ENCODE peak calls at places on chromosomes 4 and X, in six cellular contexts. One of them, this sample, is unnamed.

GRCh38 chr4:102333792-102334191 is 11.5 kb downstream of the SLC39A8 start:
- DNase-seq in transverse colon: no peak
- DNase-seq in HepG2: no peak
- DNase-seq in breast epithelium: no peak
- DNase-seq in sigmoid colon: no peak
- DNase-seq in stomach: no peak
- DNase-seq in this sample: no peak

GRCh38 chrX:77426811-77427210 is 20.4 kb upstream of the FGF16 start:
- DNase-seq in transverse colon: no peak
- DNase-seq in HepG2: no peak
- DNase-seq in breast epithelium: no peak
- DNase-seq in sigmoid colon: no peak
- DNase-seq in stomach: no peak
- DNase-seq in this sample: peak; percentile 59

GRCh38 chr4:19880205-19880604 is 371.5 kb upstream of the SLIT2 start:
- DNase-seq in transverse colon: no peak
- DNase-seq in HepG2: no peak
- DNase-seq in breast epithelium: no peak
- DNase-seq in sigmoid colon: no peak
- DNase-seq in stomach: no peak
- DNase-seq in this sample: no peak

GRCh38 chrX:82748901-82749505 is 759.1 kb upstream of the POU3F4 start:
- DNase-seq in transverse colon: no peak
- DNase-seq in HepG2: no peak
- DNase-seq in breast epithelium: no peak
- DNase-seq in sigmoid colon: no peak
- DNase-seq in stomach: no peak
- DNase-seq in this sample: no peak

GRCh38 chr4:186400676-186401075 is 134.7 kb downstream of the F11 start:
- DNase-seq in transverse colon: peak; percentile 12
- DNase-seq in HepG2: no peak
- DNase-seq in breast epithelium: no peak
- DNase-seq in sigmoid colon: no peak
- DNase-seq in stomach: no peak
- DNase-seq in this sample: no peak

GRCh38 chr4:24693636-24694035 is 101.7 kb upstream of the SOD3 start:
- DNase-seq in transverse colon: no peak
- DNase-seq in HepG2: no peak
- DNase-seq in breast epithelium: no peak
- DNase-seq in sigmoid colon: no peak
- DNase-seq in stomach: no peak
- DNase-seq in this sample: no peak

GRCh38 chr4:108560624-108561023 is 59.8 kb upstream of the RPL34 start:
- DNase-seq in transverse colon: no peak
- DNase-seq in HepG2: no peak
- DNase-seq in breast epithelium: no peak
- DNase-seq in sigmoid colon: no peak
- DNase-seq in stomach: no peak
- DNase-seq in this sample: peak; percentile 38

GRCh38 chrX:43106009-43106408 is 328.0 kb upstream of the PPP1R2C start:
- DNase-seq in transverse colon: no peak
- DNase-seq in HepG2: no peak
- DNase-seq in breast epithelium: no peak
- DNase-seq in sigmoid colon: no peak
- DNase-seq in stomach: no peak
- DNase-seq in this sample: no peak

GRCh38 chrX:120309873-120310730 is 1.2 kb downstream of the TMEM255A start:
- DNase-seq in transverse colon: no peak
- DNase-seq in HepG2: no peak
- DNase-seq in breast epithelium: no peak
- DNase-seq in sigmoid colon: no peak
- DNase-seq in stomach: no peak
- DNase-seq in this sample: no peak

GRCh38 chr4:72679666-72680065 is 110.6 kb upstream of the ADAMTS3 start:
- DNase-seq in transverse colon: no peak
- DNase-seq in HepG2: no peak
- DNase-seq in breast epithelium: no peak
- DNase-seq in sigmoid colon: no peak
- DNase-seq in stomach: no peak
- DNase-seq in this sample: no peak

GRCh38 chr4:3244002-3244401 is 5.0 kb upstream of the MSANTD1 start:
- DNase-seq in transverse colon: no peak
- DNase-seq in HepG2: no peak
- DNase-seq in breast epithelium: no peak
- DNase-seq in sigmoid colon: no peak
- DNase-seq in stomach: no peak
- DNase-seq in this sample: no peak
- TF ChIP-seq POLR2AphosphoS5 in transverse colon: no peak
- TF ChIP-seq POLR2AphosphoS5 in HepG2: no peak
- TF ChIP-seq POLR2AphosphoS5 in breast epithelium: no peak
- TF ChIP-seq POLR2AphosphoS5 in sigmoid colon: no peak
- TF ChIP-seq POLR2AphosphoS5 in stomach: no peak
- TF ChIP-seq POLR2AphosphoS5 in this sample: no peak

GRCh38 chrX:47302396-47302795 is 68.0 kb upstream of the ZNF157 start:
- DNase-seq in transverse colon: no peak
- DNase-seq in HepG2: no peak
- DNase-seq in breast epithelium: no peak
- DNase-seq in sigmoid colon: no peak
- DNase-seq in stomach: no peak
- DNase-seq in this sample: no peak
- H3K27ac ChIP-seq in transverse colon: no peak overlapping the region
- H3K27ac ChIP-seq in HepG2: no peak overlapping the region
- H3K27ac ChIP-seq in breast epithelium: no peak overlapping the region
- H3K27ac ChIP-seq in sigmoid colon: no peak overlapping the region
- H3K27ac ChIP-seq in stomach: no peak overlapping the region
- H3K27ac ChIP-seq in this sample: no peak overlapping the region

DNA sequence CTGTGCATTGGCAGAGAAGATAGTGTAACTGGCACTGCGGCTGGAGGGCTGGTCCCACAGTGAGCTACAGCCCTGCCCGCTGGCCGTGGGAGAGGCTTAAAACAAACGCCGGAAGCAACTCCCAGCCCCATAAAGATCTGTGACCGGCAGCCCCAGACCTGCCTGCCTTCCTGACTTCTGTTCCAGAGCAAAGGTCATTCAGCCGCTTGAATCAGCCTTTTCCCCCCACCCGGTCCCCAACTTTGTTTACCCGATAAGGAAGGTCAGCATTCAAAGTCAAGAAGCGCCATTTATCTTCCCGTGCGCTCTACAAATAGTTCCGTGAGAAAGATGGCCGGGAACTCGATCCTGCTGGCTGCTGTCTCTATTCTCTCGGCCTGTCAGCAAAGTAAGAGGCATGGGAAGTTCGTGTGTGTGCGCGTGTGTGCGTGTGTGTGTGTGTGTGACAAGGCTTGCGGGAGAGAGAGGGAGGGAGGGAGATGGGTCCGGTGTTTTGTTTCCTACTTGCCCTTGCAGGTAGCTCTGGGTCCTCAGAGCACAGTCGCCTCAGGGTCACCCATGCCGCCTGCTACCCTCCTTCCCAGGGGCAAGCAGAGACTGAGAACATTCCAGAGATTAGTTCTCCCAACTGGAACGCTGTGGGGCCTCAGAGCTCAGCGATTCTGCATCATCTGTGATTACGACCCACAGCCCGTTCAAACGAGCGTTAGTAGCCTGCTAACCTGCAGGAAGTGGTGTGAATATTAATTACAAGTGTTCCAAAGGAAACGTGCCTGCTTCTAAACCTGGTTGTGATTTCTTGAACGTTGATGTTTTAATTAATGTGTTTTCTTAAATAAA is at the start of gene MGST2:
- DNase-seq in transverse colon: peak; percentile 91
- DNase-seq in HepG2: peak; percentile 98
- DNase-seq in breast epithelium: peak; percentile 64
- DNase-seq in sigmoid colon: peak; percentile 82
- DNase-seq in stomach: peak; percentile 86
- DNase-seq in this sample: peak; percentile 95
- TF ChIP-seq POLR2A in transverse colon: peak; percentile 75
- TF ChIP-seq POLR2A in HepG2: no peak
- TF ChIP-seq POLR2A in breast epithelium: no peak
- TF ChIP-seq POLR2A in sigmoid colon: no peak
- TF ChIP-seq POLR2A in stomach: no peak
- TF ChIP-seq POLR2A in this sample: peak; percentile 74

DNA sequence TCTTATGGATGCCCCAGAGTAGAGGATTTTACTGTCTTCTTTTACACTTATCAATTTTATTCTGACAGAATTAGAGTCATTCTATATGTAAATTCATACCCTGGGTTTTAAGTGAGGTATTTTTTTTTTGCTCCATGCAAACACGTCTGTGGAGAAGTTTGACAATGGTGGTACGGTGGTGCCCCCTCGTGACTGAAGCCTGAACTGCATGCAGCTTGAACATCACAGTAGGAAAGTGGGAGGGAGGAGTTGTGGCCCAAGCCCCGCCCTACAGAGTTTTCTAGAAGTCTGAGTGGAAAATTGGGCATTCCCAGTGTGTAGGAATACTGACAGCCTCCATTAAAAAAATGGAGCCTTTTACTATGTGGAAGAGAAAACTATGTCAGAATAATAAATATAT is 73.3 kb upstream of the RAB40AL start:
- DNase-seq in transverse colon: peak; percentile 87
- DNase-seq in HepG2: peak; percentile 51
- DNase-seq in breast epithelium: peak; percentile 81
- DNase-seq in sigmoid colon: peak; percentile 88
- DNase-seq in stomach: peak; percentile 85
- DNase-seq in this sample: peak; percentile 87
- TF ChIP-seq POLR2AphosphoS5 in transverse colon: no peak
- TF ChIP-seq POLR2AphosphoS5 in HepG2: no peak
- TF ChIP-seq POLR2AphosphoS5 in breast epithelium: no peak
- TF ChIP-seq POLR2AphosphoS5 in sigmoid colon: no peak
- TF ChIP-seq POLR2AphosphoS5 in stomach: no peak
- TF ChIP-seq POLR2AphosphoS5 in this sample: no peak

DNA sequence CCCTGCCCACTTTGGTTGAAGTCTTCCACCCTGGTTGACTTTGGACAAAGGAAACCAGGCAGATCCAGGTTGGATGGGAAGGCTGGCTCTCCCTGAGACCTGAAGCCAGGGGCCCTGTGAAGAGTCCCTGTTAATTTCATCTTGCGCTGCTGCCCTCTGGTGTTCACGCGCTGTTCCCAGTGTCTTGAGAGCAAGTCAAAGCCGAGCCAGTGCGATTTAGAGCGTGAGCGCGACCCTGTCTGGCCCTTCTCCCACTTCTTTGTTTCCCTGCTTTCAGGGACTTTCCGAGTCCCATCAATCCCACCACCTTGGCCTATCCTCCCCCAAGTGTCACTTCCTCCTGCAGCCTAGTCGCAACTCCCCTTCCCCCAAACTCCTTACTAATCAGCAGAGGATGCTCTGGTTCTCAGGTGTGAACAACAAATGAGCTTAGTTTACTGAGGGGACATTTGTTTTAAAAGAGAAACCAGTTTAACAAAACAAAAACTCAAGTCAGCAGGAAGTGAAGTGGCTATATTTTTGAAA is 25.8 kb upstream of the CHRNA9 start:
- DNase-seq in transverse colon: peak; percentile 94
- DNase-seq in HepG2: peak; percentile 64
- DNase-seq in breast epithelium: peak; percentile 92
- DNase-seq in sigmoid colon: peak; percentile 89
- DNase-seq in stomach: peak; percentile 95
- DNase-seq in this sample: peak; percentile 86
- H3K27ac ChIP-seq in transverse colon: no peak overlapping the region
- H3K27ac ChIP-seq in HepG2: no peak overlapping the region
- H3K27ac ChIP-seq in breast epithelium: no peak overlapping the region
- H3K27ac ChIP-seq in sigmoid colon: no peak overlapping the region
- H3K27ac ChIP-seq in stomach: peak overlapping the region; percentile 43
- H3K27ac ChIP-seq in this sample: no peak overlapping the region

GRCh38 chr4:37453004-37453360 is 208.4 kb downstream of the NWD2 start:
- DNase-seq in transverse colon: peak; percentile 75
- DNase-seq in HepG2: peak; percentile 79
- DNase-seq in breast epithelium: no peak
- DNase-seq in sigmoid colon: no peak
- DNase-seq in stomach: peak; percentile 78
- DNase-seq in this sample: peak; percentile 68
- TF ChIP-seq POLR2A in transverse colon: no peak
- TF ChIP-seq POLR2A in HepG2: no peak
- TF ChIP-seq POLR2A in breast epithelium: no peak
- TF ChIP-seq POLR2A in sigmoid colon: no peak
- TF ChIP-seq POLR2A in stomach: no peak
- TF ChIP-seq POLR2A in this sample: no peak

DNA sequence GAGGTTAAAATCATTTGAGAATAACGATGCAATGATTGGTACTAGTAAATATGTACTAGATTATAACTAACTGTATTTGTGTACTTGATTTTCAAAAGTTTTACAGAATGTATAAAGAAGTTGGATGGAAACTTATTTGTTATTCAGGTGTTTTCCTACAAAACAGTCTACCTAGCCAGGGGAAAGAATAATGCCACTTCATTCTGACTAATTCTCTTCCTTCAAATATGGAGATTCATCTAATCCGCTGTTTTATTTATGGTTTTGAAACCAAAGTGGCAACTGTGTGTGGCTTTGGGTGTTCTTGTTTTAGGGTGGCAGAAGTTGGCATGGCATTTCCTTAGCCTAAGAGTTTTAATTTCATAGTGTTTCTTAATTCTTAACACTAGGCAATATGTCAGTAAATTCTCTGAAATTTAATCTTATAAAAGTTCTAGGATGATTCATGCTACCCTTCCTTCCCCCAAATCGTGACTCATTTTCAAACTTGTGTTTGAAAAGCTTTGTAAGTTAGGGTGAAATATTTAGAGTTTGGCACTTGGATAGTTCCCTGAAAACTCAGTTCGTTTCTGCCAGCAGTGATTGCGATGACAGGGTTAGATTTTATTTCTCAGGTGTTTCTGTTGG is 62.6 kb downstream of the DCLK2 start:
- DNase-seq in transverse colon: no peak
- DNase-seq in HepG2: no peak
- DNase-seq in breast epithelium: no peak
- DNase-seq in sigmoid colon: no peak
- DNase-seq in stomach: no peak
- DNase-seq in this sample: peak; percentile 80
- TF ChIP-seq POLR2AphosphoS5 in transverse colon: no peak
- TF ChIP-seq POLR2AphosphoS5 in HepG2: no peak
- TF ChIP-seq POLR2AphosphoS5 in breast epithelium: no peak
- TF ChIP-seq POLR2AphosphoS5 in sigmoid colon: no peak
- TF ChIP-seq POLR2AphosphoS5 in stomach: no peak
- TF ChIP-seq POLR2AphosphoS5 in this sample: peak; percentile 23

This sample was measured in endothelial cell of umbilical vein.